ENCODE peak calls at places on chromosome 17, in eight cellular contexts. H is HFFc6; V is fibroblast of mammary gland; J is uterus; R is bronchial epithelial cell; C is CD4-positive, alpha-beta T cell; G is neural progenitor cell; O is cardiac fibroblast. Q is an unnamed sample.

GRCh38 chr17:6421700-6422604 is 13.0 kb downstream of the AIPL1 start:
- DNase-seq in C (peak), G (peak), H (peak), V (peak), J (peak), O (peak), R (peak), Q (peak)

GRCh38 chr17:31931781-31932180 is 5.0 kb upstream of the SUZ12 start:
- DNase-seq in G (no peak), O (no peak), R (peak), V (no peak), H (no peak), J (no peak), C (no peak), Q (no peak)

GRCh38 chr17:80203448-80204092 is 16.6 kb downstream of the SGSH start:
- DNase-seq in J (no peak), O (no peak), C (no peak), R (no peak), H (no peak), V (no peak), G (no peak), Q (no peak)

GRCh38 chr17:72206376-72206775 is 85.6 kb downstream of the SOX9 start:
- DNase-seq in G (no peak), V (no peak), R (no peak), O (no peak), C (no peak), J (no peak), H (no peak), Q (no peak)

GRCh38 chr17:2346475-2346874 is 9.2 kb downstream of the SGSM2 start:
- DNase-seq in H (no peak), C (no peak), G (no peak), J (no peak), O (no peak), R (peak), V (peak), Q (no peak)

GRCh38 chr17:67491009-67491677 is 114.1 kb downstream of the PITPNC1 start:
- DNase-seq in J (peak), G (peak), H (peak), V (peak), R (peak), C (no peak), O (peak), Q (peak)

GRCh38 chr17:44848257-44848795 is 643 bp downstream of the HIGD1B start:
- DNase-seq in V (no peak), G (no peak), H (no peak), R (no peak), C (no peak), J (no peak), O (no peak), Q (no peak)

GRCh38 chr17:49548506-49549310 is 27.0 kb upstream of the NXPH3 start:
- DNase-seq in R (peak), J (no peak), C (no peak), G (peak), H (peak), O (peak), V (peak), Q (no peak)

GRCh38 chr17:47789611-47790520 is 31.7 kb downstream of the OSBPL7 start:
- DNase-seq in V (peak), G (peak), J (no peak), O (peak), H (peak), R (peak), C (peak), Q (no peak)

GRCh38 chr17:42403150-42403549 is 14.9 kb upstream of the STAT3 start:
- DNase-seq in O (no peak), R (no peak), C (peak), J (no peak), G (peak), V (no peak), H (no peak), Q (no peak)

GRCh38 chr17:4858068-4858879 is 25.1 kb downstream of the MINK1 start:
- DNase-seq in H (no peak), V (no peak), J (peak), C (no peak), R (peak), G (peak), O (peak), Q (no peak)

GRCh38 chr17:68324114-68324513 is 32.8 kb downstream of the ARSG start:
- DNase-seq in G (no peak), H (no peak), C (no peak), V (no peak), R (no peak), O (no peak), J (no peak), Q (no peak)

GRCh38 chr17:35088911-35089845 is 25.7 kb upstream of the RFFL start:
- DNase-seq in V (peak), H (peak), R (peak), C (peak), G (peak), O (peak), J (peak), Q (peak)

GRCh38 chr17:82241183-82241925 is 12.5 kb downstream of the SLC16A3 start:
- DNase-seq in V (peak), C (no peak), J (peak), H (peak), G (no peak), O (peak), R (peak), Q (no peak)

GRCh38 chr17:4693416-4693815 is 10.5 kb downstream of the PELP1 start:
- DNase-seq in C (no peak), J (no peak), H (no peak), G (no peak), O (no peak), R (no peak), V (no peak), Q (no peak)

GRCh38 chr17:44655983-44656700 is at the start of gene MEIOC:
- DNase-seq in R (no peak), H (no peak), J (no peak), G (peak), C (no peak), V (peak), O (peak), Q (no peak)

GRCh38 chr17:63997341-63998048 is 656 bp upstream of the PRR29 start:
- DNase-seq in O (no peak), C (no peak), V (no peak), R (no peak), J (peak), H (no peak), G (peak), Q (no peak)

GRCh38 chr17:19645608-19646250 is 2.8 kb upstream of the ALDH3A2 start:
- DNase-seq in R (no peak), H (peak), G (peak), C (peak), V (peak), J (no peak), O (no peak), Q (no peak)

GRCh38 chr17:29567362-29568330 is 809 bp upstream of the ABHD15 start:
- DNase-seq in H (peak), R (no peak), V (no peak), C (peak), J (peak), G (peak), O (peak), Q (no peak)

GRCh38 chr17:29563816-29564215 is 3.0 kb downstream of the ABHD15 start:
- DNase-seq in V (no peak), G (no peak), O (no peak), H (no peak), C (no peak), R (no peak), J (no peak), Q (no peak)

GRCh38 chr17:29566473-29567361 is at the start of gene ABHD15:
- DNase-seq in H (peak), C (no peak), V (peak), O (peak), J (peak), G (peak), R (peak), Q (peak)

GRCh38 chr17:29568331-29569244 is at the start of gene TP53I13:
- DNase-seq in G (peak), R (peak), H (peak), J (peak), O (peak), C (peak), V (peak), Q (peak)

DNA sequence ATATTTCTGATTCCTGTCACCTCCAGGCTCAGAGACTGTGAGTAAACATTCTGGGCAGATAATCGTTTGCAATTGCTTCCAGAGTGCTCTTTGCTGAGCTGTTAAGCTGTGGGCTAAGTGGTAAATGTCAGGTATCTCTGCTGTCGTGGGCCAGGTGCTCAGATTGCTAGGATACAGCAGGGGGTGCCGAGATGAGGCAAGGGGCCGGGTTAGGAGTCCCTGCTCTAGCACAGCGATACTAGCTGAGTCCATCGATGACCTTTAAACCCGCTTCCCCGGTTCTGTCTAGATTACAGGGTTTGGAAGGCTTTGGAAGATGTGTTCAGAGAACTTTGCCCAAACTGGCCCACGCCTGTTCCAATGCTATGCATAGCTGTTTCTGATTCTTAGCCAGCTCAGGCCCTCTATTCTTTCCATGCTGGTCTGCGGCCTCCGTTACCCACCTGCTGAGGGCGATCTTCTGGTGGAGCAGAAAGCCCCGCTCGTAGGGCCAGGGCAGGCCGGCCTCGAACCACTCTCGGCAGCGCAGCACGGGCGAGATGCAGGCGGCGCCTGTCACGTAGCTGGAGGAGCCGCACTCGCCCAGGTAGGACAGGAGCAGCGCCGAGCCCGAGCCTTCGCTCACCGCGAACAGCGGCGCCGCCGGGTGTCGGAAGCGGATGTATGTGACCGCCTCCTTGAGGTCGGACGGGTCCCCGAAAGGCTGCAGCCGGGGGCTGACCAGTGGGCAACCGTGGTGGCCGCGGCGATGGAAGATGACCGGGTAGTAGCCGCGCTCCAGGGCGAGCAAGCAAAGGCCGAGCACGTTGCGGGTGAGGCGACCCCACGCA is 979 bp downstream of the ABHD15 start:
- DNase-seq in J (no peak), O (no peak), R (peak), H (no peak), V (no peak), G (peak), C (peak), Q (no peak)
- TF ChIP-seq CTCF in J (no peak), O (no peak), R (peak), H (no peak), V (peak), G (peak), C (peak), Q (no peak)

GRCh38 chr17:38430822-38431221 is 2.6 kb downstream of the ARHGAP23 start:
- DNase-seq in R (no peak), V (no peak), C (no peak), G (no peak), O (no peak), J (no peak), H (no peak), Q (no peak)
- TF ChIP-seq CTCF in R (no peak), V (no peak), C (no peak), G (no peak), O (no peak), J (no peak), H (no peak), Q (no peak)

GRCh38 chr17:8255499-8255898 is 6.4 kb downstream of the PFAS start:
- DNase-seq in V (no peak), J (no peak), O (no peak), G (no peak), R (no peak), H (no peak), C (no peak), Q (no peak)
- TF ChIP-seq CTCF in V (peak), J (no peak), O (peak), G (no peak), R (peak), H (peak), C (no peak), Q (no peak)

GRCh38 chr17:77269696-77270681 is 129.2 kb downstream of the SEC14L1 start:
- DNase-seq in O (no peak), C (no peak), R (no peak), H (no peak), V (no peak), J (no peak), G (no peak), Q (no peak)

GRCh38 chr17:77271421-77271820 is 130.7 kb downstream of the SEC14L1 start:
- DNase-seq in V (no peak), J (no peak), C (no peak), H (no peak), G (no peak), O (no peak), R (no peak), Q (no peak)

GRCh38 chr17:77266213-77266612 is 125.4 kb downstream of the SEC14L1 start:
- DNase-seq in G (no peak), V (no peak), H (no peak), O (no peak), R (no peak), J (no peak), C (no peak), Q (no peak)

GRCh38 chr17:77264617-77265230 is 124.0 kb downstream of the SEC14L1 start:
- DNase-seq in O (no peak), C (no peak), V (no peak), R (no peak), J (no peak), G (no peak), H (no peak), Q (no peak)

DNA sequence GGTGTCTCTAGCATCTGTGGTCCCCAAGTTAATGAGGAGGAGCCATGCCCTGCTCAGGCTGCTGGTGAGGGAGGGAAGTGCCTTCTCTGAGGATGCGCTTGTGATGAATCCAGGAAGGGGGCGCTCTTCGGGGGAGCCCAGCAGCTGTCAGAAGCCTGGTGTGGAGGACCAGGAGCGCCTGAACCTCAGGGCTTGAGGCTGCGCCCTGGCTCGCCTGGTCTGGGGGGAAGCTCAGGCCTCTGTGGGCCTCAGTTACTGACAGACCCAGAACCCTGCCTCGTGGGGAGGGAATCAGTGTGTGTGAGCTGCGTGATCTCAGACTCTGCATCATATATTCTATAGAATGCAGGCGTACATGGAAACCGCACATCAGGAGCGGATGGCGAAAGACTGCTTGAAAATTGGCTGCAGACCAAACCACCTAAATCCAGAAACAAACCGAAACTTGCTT is 126.1 kb downstream of the SEC14L1 start:
- DNase-seq in R (peak), H (no peak), O (no peak), V (no peak), C (no peak), G (peak), J (no peak), Q (no peak)
- TF ChIP-seq CTCF in R (peak), H (peak), O (peak), V (peak), C (no peak), G (peak), J (no peak), Q (peak)

DNA sequence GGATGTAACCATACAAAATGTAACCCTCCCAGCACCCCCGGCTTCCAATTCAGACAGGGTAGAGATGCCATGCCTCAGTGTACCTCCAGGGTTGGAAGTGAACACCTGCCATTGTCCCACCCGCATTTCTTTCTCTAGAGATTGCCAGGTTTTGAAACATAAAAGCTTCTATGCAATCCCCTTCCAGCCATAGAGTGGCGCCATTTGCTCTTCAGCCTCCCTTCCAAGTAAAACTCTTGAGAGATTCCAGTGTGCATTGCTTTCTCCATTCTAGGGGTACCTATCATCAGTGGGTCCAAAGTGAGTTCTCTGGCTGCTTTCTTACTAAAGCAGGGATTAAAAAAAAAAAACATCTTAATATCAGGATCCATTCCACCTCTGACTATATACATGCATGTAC is 133.1 kb upstream of the RPL38 start:
- DNase-seq in V (no peak), G (no peak), C (no peak), H (no peak), O (no peak), R (no peak), J (no peak), Q (no peak)
- TF ChIP-seq CTCF in V (no peak), G (peak), C (no peak), H (no peak), O (no peak), R (no peak), J (no peak), Q (no peak)

GRCh38 chr17:27568811-27569210 is 62.2 kb upstream of the LGALS9 start:
- DNase-seq in J (no peak), C (no peak), V (no peak), H (no peak), O (no peak), G (no peak), R (no peak), Q (no peak)

GRCh38 chr17:27569884-27570577 is 61.0 kb upstream of the LGALS9 start:
- DNase-seq in R (no peak), H (no peak), C (no peak), V (no peak), J (no peak), O (no peak), G (no peak), Q (no peak)

GRCh38 chr17:27570578-27570914 is 60.4 kb upstream of the LGALS9 start:
- DNase-seq in V (no peak), R (no peak), C (no peak), O (no peak), G (no peak), J (no peak), H (no peak), Q (no peak)

GRCh38 chr17:27568216-27568615 is 62.8 kb upstream of the LGALS9 start:
- DNase-seq in J (no peak), G (no peak), C (no peak), O (no peak), H (no peak), V (no peak), R (no peak), Q (no peak)

DNA sequence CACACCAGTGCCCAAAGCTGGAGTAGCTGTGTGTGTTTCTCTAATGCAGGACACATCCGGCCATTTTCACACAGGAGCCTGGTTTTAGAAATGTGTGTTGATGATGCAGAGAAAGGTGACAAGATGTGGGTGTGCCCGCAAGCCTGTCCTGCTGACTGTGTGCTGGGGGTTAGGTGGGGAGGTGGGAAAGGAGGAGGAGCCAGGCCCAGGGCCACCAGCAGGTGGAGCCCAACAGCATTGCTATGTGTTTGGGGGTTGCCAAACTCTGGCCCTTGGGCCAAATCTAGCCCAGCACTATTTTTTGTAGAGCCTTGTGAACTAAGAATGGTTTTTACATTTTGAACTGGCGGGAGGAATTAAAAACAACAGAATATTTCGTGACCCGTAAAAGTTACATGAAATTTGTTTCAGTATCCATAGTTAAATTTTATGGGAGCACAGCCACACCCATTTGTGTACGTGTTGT is 61.7 kb upstream of the LGALS9 start:
- DNase-seq in R (peak), G (peak), V (no peak), C (no peak), H (no peak), J (no peak), O (peak), Q (no peak)
- TF ChIP-seq CTCF in R (peak), G (peak), V (peak), C (no peak), H (peak), J (peak), O (peak), Q (peak)

GRCh38 chr17:17661834-17662233 is 19.4 kb upstream of the RAI1 start:
- DNase-seq in C (no peak), O (no peak), G (peak), J (no peak), V (no peak), H (no peak), R (no peak), Q (no peak)
- TF ChIP-seq CTCF in C (no peak), O (no peak), G (peak), J (no peak), V (no peak), H (peak), R (no peak), Q (no peak)